ENCODE peak calls at places on chromosomes 12 and 14, in five cellular contexts. H is body of pancreas, W is OCI-LY7, E is Peyer's patch, A is transverse colon. I is an unnamed sample.

GRCh38 chr12:131194166-131194565 is 240.5 kb downstream of the ADGRD1 start:
- DNase-seq in H (no peak), W (peak), E (no peak), A (no peak), I (no peak)

GRCh38 chr12:4562034-4562657 is at the start of gene DYRK4:
- DNase-seq in H (peak), W (no peak), E (no peak), A (peak), I (no peak)

GRCh38 chr12:109539508-109539907 is 33.8 kb downstream of the MMAB start:
- DNase-seq in H (no peak), W (no peak), E (no peak), A (no peak), I (no peak)

GRCh38 chr14:77186911-77187648 is 5.5 kb downstream of the TMEM63C start:
- DNase-seq in H (peak), W (no peak), E (no peak), A (peak), I (no peak)

GRCh38 chr14:61064210-61064609 is 83.2 kb downstream of the SLC38A6 start:
- DNase-seq in H (no peak), W (peak), E (no peak), A (no peak), I (no peak)

GRCh38 chr12:56933826-56934625 is at the start of gene SDR9C7:
- DNase-seq in H (no peak), W (no peak), E (no peak), A (no peak), I (no peak)

GRCh38 chr14:75459099-75459741 is 31.4 kb downstream of the JDP2 start:
- DNase-seq in H (peak), W (no peak), E (no peak), A (peak), I (no peak)

GRCh38 chr12:48999371-49000131 is at the start of gene DDN:
- DNase-seq in H (peak), W (peak), E (no peak), A (no peak), I (peak)

GRCh38 chr14:92486881-92487280 is 26.7 kb upstream of the RIN3 start:
- DNase-seq in H (no peak), W (no peak), E (no peak), A (no peak), I (no peak)

GRCh38 chr14:63130531-63130930 is 73.7 kb upstream of the RHOJ start:
- DNase-seq in H (no peak), W (no peak), E (no peak), A (no peak), I (no peak)

GRCh38 chr14:93107383-93107782 is 8.3 kb downstream of the ITPK1 start:
- DNase-seq in H (no peak), W (no peak), E (no peak), A (peak), I (no peak)

GRCh38 chr12:78209851-78210493 is 379.3 kb downstream of the NAV3 start:
- DNase-seq in H (no peak), W (no peak), E (no peak), A (no peak), I (no peak)

GRCh38 chr12:124626841-124627502 is 59.6 kb upstream of the NCOR2 start:
- DNase-seq in H (peak), W (no peak), E (no peak), A (no peak), I (no peak)

GRCh38 chr14:26528415-26529182 is 69.2 kb downstream of the NOVA1 start:
- DNase-seq in H (no peak), W (no peak), E (no peak), A (peak), I (no peak)

GRCh38 chr12:124026755-124027745 is 54.0 kb downstream of the ZNF664 start:
- DNase-seq in H (no peak), W (no peak), E (no peak), A (no peak), I (no peak)

GRCh38 chr14:68932219-68932618 is 46.9 kb downstream of the ACTN1 start:
- DNase-seq in H (no peak), W (no peak), E (no peak), A (no peak), I (no peak)

GRCh38 chr12:93970892-93971688 is 177.3 kb upstream of the PLXNC1 start:
- DNase-seq in H (no peak), W (no peak), E (no peak), A (no peak), I (no peak)

GRCh38 chr14:99663716-99664635 is 19.0 kb downstream of the HHIPL1 start:
- DNase-seq in H (no peak), W (peak), E (no peak), A (no peak), I (no peak)

GRCh38 chr14:22657861-22658260 is 13.7 kb upstream of the OR6J1 start:
- DNase-seq in H (peak), W (peak), E (no peak), A (no peak), I (no peak)
- TF ChIP-seq CTCF in H (peak), W (peak), E (no peak), A (no peak), I (no peak)

GRCh38 chr12:30134229-30134628 is 350.5 kb upstream of the TMTC1 start:
- DNase-seq in H (no peak), W (no peak), E (no peak), A (no peak), I (no peak)
- TF ChIP-seq CTCF in H (no peak), W (no peak), E (no peak), A (no peak), I (no peak)

GRCh38 chr12:53048033-53048779 is 1.7 kb upstream of the TNS2 start:
- DNase-seq in H (peak), W (no peak), E (no peak), A (peak), I (no peak)
- TF ChIP-seq CTCF in H (no peak), W (peak), E (no peak), A (no peak), I (no peak)

GRCh38 chr12:53981652-53982565 is 3.0 kb upstream of the HOXC10 start:
- DNase-seq in H (no peak), W (no peak), E (no peak), A (no peak), I (no peak)
- TF ChIP-seq CTCF in H (no peak), W (peak), E (no peak), A (no peak), I (no peak)

GRCh38 chr14:51552768-51553426 is 98.8 kb upstream of the FRMD6 start:
- DNase-seq in H (peak), W (no peak), E (no peak), A (no peak), I (no peak)
- TF ChIP-seq CTCF in H (no peak), W (no peak), E (no peak), A (no peak), I (no peak)

DNA sequence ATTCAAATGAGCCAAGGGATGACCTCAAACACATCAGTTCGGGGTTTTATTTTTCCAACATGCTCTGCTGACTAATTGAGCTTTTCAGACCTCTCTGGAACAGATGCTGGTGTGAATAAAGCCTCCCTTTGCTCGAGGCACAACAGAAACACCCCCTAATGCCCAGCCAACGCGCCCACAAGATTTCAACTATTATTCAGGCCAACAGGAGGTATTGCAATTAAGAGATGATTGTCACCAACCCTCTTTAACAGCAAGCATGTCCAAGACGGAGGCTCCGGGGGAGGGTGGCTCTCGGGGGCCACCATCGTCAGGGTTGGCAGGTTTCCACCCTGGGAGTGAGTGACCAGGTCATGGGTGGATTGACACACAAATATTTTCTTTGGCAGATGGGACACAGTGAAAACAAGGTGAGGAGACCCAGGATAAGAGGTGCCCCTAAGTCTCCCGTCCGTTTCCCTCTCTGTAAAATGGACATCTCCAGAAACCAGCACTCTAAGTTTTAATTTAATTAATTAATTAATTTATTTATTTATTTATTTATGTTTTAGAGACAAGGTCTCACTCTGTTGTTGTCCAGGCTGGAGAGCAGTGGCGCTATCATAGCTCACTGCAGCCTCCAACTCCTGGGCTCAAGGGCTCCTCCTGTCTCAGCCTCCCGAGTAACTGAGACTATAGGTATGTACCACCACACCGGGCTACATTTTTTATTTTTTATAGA is 56.1 kb downstream of the MAP1LC3B2 start:
- DNase-seq in H (no peak), W (no peak), E (no peak), A (no peak), I (no peak)
- TF ChIP-seq CTCF in H (no peak), W (no peak), E (no peak), A (no peak), I (no peak)

I was measured in activated B cell treated with CpG ODN at 0.5 μM for 24 hours.